ENCODE peak calls at places on chromosomes 5 and 9, in five cellular contexts. H, Y, X, K and T are unnamed samples.

GRCh38 chr5:6914336-6914735 is 201.1 kb downstream of the TENT4A start:
- DNase-seq in Y (no peak), K (no peak), X (no peak), H (no peak), T (no peak)

GRCh38 chr9:127968046-127968445 is 12.7 kb downstream of the EEIG1 start:
- DNase-seq in K (no peak), Y (no peak), X (no peak), H (no peak), T (no peak)

GRCh38 chr9:115373000-115373709 is 255.2 kb upstream of the TNC start:
- DNase-seq in Y (peak; percentile 35), K (no peak), H (peak; percentile 16), X (no peak), T (no peak)

GRCh38 chr9:92970467-92970923 is 23.2 kb downstream of the FGD3 start:
- DNase-seq in Y (no peak), H (no peak), X (no peak), K (no peak), T (no peak)

GRCh38 chr5:130331332-130331731 is 427.1 kb downstream of the CHSY3 start:
- DNase-seq in X (no peak), Y (no peak), H (no peak), K (no peak), T (no peak)

GRCh38 chr5:10988637-10989036 is 227.6 kb upstream of the DAP start:
- DNase-seq in X (no peak), K (no peak), Y (no peak), H (no peak), T (no peak)

GRCh38 chr5:149149942-149150341 is 8.6 kb downstream of the ABLIM3 start:
- DNase-seq in X (no peak), K (no peak), Y (no peak), H (no peak), T (no peak)

GRCh38 chr5:149775785-149776184 is 45.7 kb downstream of the PPARGC1B start:
- DNase-seq in H (peak; percentile 23), K (peak; percentile 63), Y (peak; percentile 25), X (no peak), T (no peak)

GRCh38 chr5:36099748-36100147 is 33.1 kb upstream of the UGT3A2 start:
- DNase-seq in H (no peak), Y (no peak), K (no peak), X (no peak), T (no peak)

GRCh38 chr5:17004441-17005086 is 68.5 kb upstream of the MYO10 start:
- DNase-seq in K (no peak), Y (no peak), H (no peak), X (no peak), T (no peak)
- TF ChIP-seq GABPA in K (no peak), Y (no peak), H (no peak), X (no peak), T (no peak)

GRCh38 chr9:10612649-10613398 is at the start of gene PTPRD:
- DNase-seq in H (no peak), K (peak; percentile 4), X (peak; percentile 78), Y (peak; percentile 32), T (peak; percentile 34)

GRCh38 chr9:10614201-10614870 is 1.5 kb upstream of the PTPRD start:
- DNase-seq in H (no peak), X (no peak), K (no peak), Y (no peak), T (no peak)

GRCh38 chr9:10613413-10613812 is 611 bp upstream of the PTPRD start:
- DNase-seq in H (no peak), K (no peak), Y (no peak), X (peak; percentile 8), T (no peak)
- H3K4me3 ChIP-seq in H (no peak overlapping the region), K (no peak overlapping the region), Y (no peak overlapping the region), X (peak overlapping the region; percentile 59), T (no peak overlapping the region)

DNA sequence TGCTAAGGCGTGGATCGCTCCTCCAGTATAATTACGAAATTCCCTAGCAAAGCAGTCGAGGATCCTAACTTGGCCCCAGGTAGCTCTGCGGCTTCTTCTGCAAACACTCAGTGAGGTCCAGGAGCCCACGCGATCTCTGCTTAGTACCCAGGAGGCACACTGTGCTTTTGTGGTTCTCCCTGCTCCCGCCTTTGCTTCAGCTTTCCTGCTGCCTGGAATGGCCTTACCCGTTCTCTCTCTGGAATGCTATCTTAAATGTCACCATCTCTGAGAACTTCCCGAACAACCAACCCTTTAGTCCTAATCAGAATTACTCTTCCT is 639 bp downstream of the INVS start:
- DNase-seq in Y (peak; percentile 35), H (no peak), X (peak; percentile 38), K (no peak), T (peak; percentile 21)
- TF ChIP-seq REST in Y (no peak), H (no peak), X (no peak), K (no peak), T (no peak)

GRCh38 chr9:4864698-4865097 is 72.0 kb downstream of the RCL1 start:
- DNase-seq in H (no peak), K (no peak), X (no peak), Y (no peak), T (no peak)

GRCh38 chr9:4862506-4863250 is 69.9 kb downstream of the RCL1 start:
- DNase-seq in Y (no peak), X (no peak), K (peak; percentile 79), H (no peak), T (no peak)

GRCh38 chr9:4865685-4866084 is 72.9 kb downstream of the RCL1 start:
- DNase-seq in X (no peak), Y (no peak), K (peak; percentile 49), H (no peak), T (no peak)

GRCh38 chr9:4866239-4866969 is 73.7 kb downstream of the RCL1 start:
- DNase-seq in H (no peak), X (no peak), K (no peak), Y (no peak), T (no peak)

GRCh38 chr9:4864234-4864661 is 71.5 kb downstream of the RCL1 start:
- DNase-seq in X (no peak), Y (no peak), K (no peak), H (no peak), T (no peak)
- TF ChIP-seq GABPA in X (no peak), Y (no peak), K (no peak), H (no peak), T (no peak)

GRCh38 chr5:96247733-96248132 is 185.3 kb downstream of the PCSK1 start:
- DNase-seq in K (no peak), X (no peak), Y (no peak), H (no peak), T (no peak)
- H3K4me3 ChIP-seq in K (no peak overlapping the region), X (no peak overlapping the region), Y (no peak overlapping the region), H (no peak overlapping the region), T (no peak overlapping the region)